ENCODE peak calls at places on chromosomes 12 and 14, in nine cellular contexts. One of them, this sample, is unnamed.
A peak's percentile ranks its signal among the peaks of the same experiment; 100 is the strongest.

GRCh38 chr12:47075192-47076084 is 4.0 kb upstream of the PCED1B start:
- DNase-seq in IMR-90: no peak
- DNase-seq in Calu3: no peak
- DNase-seq in WERI-Rb-1: no peak
- DNase-seq in stimulated activated CD4-positive, alpha-beta T cell treated with anti-CD3 and anti-CD28 coated beads, Interleukin-1b, Interleukin-23, amount 100 ng/mL, for 24 hours: no peak
- DNase-seq in mucosa of gallbladder: no peak
- DNase-seq in heart right ventricle: no peak
- DNase-seq in NCI-H774: no peak
- DNase-seq in DMS153: no peak
- DNase-seq in this sample: no peak

GRCh38 chr14:22084393-22085281 is 411.0 kb upstream of the OR4E1 start:
- DNase-seq in DMS153: no peak
- DNase-seq in NCI-H774: no peak
- DNase-seq in mucosa of gallbladder: peak; percentile 23
- DNase-seq in Calu3: peak; percentile 20
- DNase-seq in heart right ventricle: no peak
- DNase-seq in IMR-90: peak; percentile 62
- DNase-seq in WERI-Rb-1: peak; percentile 10
- DNase-seq in stimulated activated CD4-positive, alpha-beta T cell treated with anti-CD3 and anti-CD28 coated beads, Interleukin-1b, Interleukin-23, amount 100 ng/mL, for 24 hours: no peak
- DNase-seq in this sample: no peak

GRCh38 chr14:86462193-86462592 is 932.2 kb downstream of the FLRT2 start:
- DNase-seq in heart right ventricle: no peak
- DNase-seq in IMR-90: peak; percentile 30
- DNase-seq in NCI-H774: no peak
- DNase-seq in WERI-Rb-1: peak; percentile 34
- DNase-seq in Calu3: peak; percentile 11
- DNase-seq in mucosa of gallbladder: no peak
- DNase-seq in stimulated activated CD4-positive, alpha-beta T cell treated with anti-CD3 and anti-CD28 coated beads, Interleukin-1b, Interleukin-23, amount 100 ng/mL, for 24 hours: no peak
- DNase-seq in DMS153: no peak
- DNase-seq in this sample: no peak

GRCh38 chr12:106417926-106418910 is 60.7 kb downstream of the POLR3B start:
- DNase-seq in heart right ventricle: no peak
- DNase-seq in IMR-90: peak; percentile 76
- DNase-seq in stimulated activated CD4-positive, alpha-beta T cell treated with anti-CD3 and anti-CD28 coated beads, Interleukin-1b, Interleukin-23, amount 100 ng/mL, for 24 hours: no peak
- DNase-seq in DMS153: no peak
- DNase-seq in NCI-H774: no peak
- DNase-seq in mucosa of gallbladder: no peak
- DNase-seq in Calu3: no peak
- DNase-seq in WERI-Rb-1: no peak
- DNase-seq in this sample: peak; percentile 21

GRCh38 chr14:86796221-86797074 is 1196.5 kb downstream of the GALC start:
- DNase-seq in WERI-Rb-1: no peak
- DNase-seq in DMS153: no peak
- DNase-seq in mucosa of gallbladder: no peak
- DNase-seq in stimulated activated CD4-positive, alpha-beta T cell treated with anti-CD3 and anti-CD28 coated beads, Interleukin-1b, Interleukin-23, amount 100 ng/mL, for 24 hours: no peak
- DNase-seq in NCI-H774: no peak
- DNase-seq in Calu3: no peak
- DNase-seq in heart right ventricle: no peak
- DNase-seq in IMR-90: peak; percentile 23
- DNase-seq in this sample: no peak

GRCh38 chr12:21972055-21972454 is 30.8 kb upstream of the ABCC9 start:
- DNase-seq in DMS153: no peak
- DNase-seq in WERI-Rb-1: no peak
- DNase-seq in mucosa of gallbladder: no peak
- DNase-seq in heart right ventricle: no peak
- DNase-seq in stimulated activated CD4-positive, alpha-beta T cell treated with anti-CD3 and anti-CD28 coated beads, Interleukin-1b, Interleukin-23, amount 100 ng/mL, for 24 hours: no peak
- DNase-seq in IMR-90: peak; percentile 34
- DNase-seq in NCI-H774: no peak
- DNase-seq in Calu3: no peak
- DNase-seq in this sample: no peak

GRCh38 chr12:43278268-43278832 is 273.7 kb downstream of the ADAMTS20 start:
- DNase-seq in Calu3: no peak
- DNase-seq in heart right ventricle: no peak
- DNase-seq in stimulated activated CD4-positive, alpha-beta T cell treated with anti-CD3 and anti-CD28 coated beads, Interleukin-1b, Interleukin-23, amount 100 ng/mL, for 24 hours: no peak
- DNase-seq in NCI-H774: no peak
- DNase-seq in IMR-90: no peak
- DNase-seq in DMS153: no peak
- DNase-seq in WERI-Rb-1: no peak
- DNase-seq in mucosa of gallbladder: no peak
- DNase-seq in this sample: no peak

GRCh38 chr14:20503905-20504304 is 1.4 kb upstream of the RNASE10 start:
- DNase-seq in IMR-90: no peak
- DNase-seq in NCI-H774: no peak
- DNase-seq in Calu3: no peak
- DNase-seq in WERI-Rb-1: no peak
- DNase-seq in stimulated activated CD4-positive, alpha-beta T cell treated with anti-CD3 and anti-CD28 coated beads, Interleukin-1b, Interleukin-23, amount 100 ng/mL, for 24 hours: no peak
- DNase-seq in mucosa of gallbladder: no peak
- DNase-seq in DMS153: no peak
- DNase-seq in heart right ventricle: no peak
- DNase-seq in this sample: no peak

GRCh38 chr14:86296173-86296572 is 766.2 kb downstream of the FLRT2 start:
- DNase-seq in DMS153: peak; percentile 96
- DNase-seq in stimulated activated CD4-positive, alpha-beta T cell treated with anti-CD3 and anti-CD28 coated beads, Interleukin-1b, Interleukin-23, amount 100 ng/mL, for 24 hours: no peak
- DNase-seq in heart right ventricle: no peak
- DNase-seq in NCI-H774: peak; percentile 33
- DNase-seq in WERI-Rb-1: peak; percentile 17
- DNase-seq in Calu3: no peak
- DNase-seq in IMR-90: peak; percentile 80
- DNase-seq in mucosa of gallbladder: no peak
- DNase-seq in this sample: no peak

GRCh38 chr14:105701456-105702274 is 175.3 kb downstream of the TMEM121 start:
- DNase-seq in DMS153: no peak
- DNase-seq in NCI-H774: no peak
- DNase-seq in WERI-Rb-1: no peak
- DNase-seq in stimulated activated CD4-positive, alpha-beta T cell treated with anti-CD3 and anti-CD28 coated beads, Interleukin-1b, Interleukin-23, amount 100 ng/mL, for 24 hours: no peak
- DNase-seq in heart right ventricle: no peak
- DNase-seq in mucosa of gallbladder: no peak
- DNase-seq in Calu3: no peak
- DNase-seq in IMR-90: no peak
- DNase-seq in this sample: no peak

GRCh38 chr14:42224053-42224888 is 617.6 kb downstream of the LRFN5 start:
- DNase-seq in WERI-Rb-1: peak; percentile 69
- DNase-seq in heart right ventricle: no peak
- DNase-seq in stimulated activated CD4-positive, alpha-beta T cell treated with anti-CD3 and anti-CD28 coated beads, Interleukin-1b, Interleukin-23, amount 100 ng/mL, for 24 hours: peak; percentile 1
- DNase-seq in NCI-H774: peak; percentile 50
- DNase-seq in mucosa of gallbladder: peak; percentile 44
- DNase-seq in DMS153: peak; percentile 43
- DNase-seq in Calu3: peak; percentile 66
- DNase-seq in IMR-90: peak; percentile 68
- DNase-seq in this sample: peak; percentile 71

GRCh38 chr12:55037349-55037748 is 17.6 kb downstream of the NEUROD4 start:
- DNase-seq in stimulated activated CD4-positive, alpha-beta T cell treated with anti-CD3 and anti-CD28 coated beads, Interleukin-1b, Interleukin-23, amount 100 ng/mL, for 24 hours: no peak
- DNase-seq in WERI-Rb-1: no peak
- DNase-seq in Calu3: no peak
- DNase-seq in heart right ventricle: no peak
- DNase-seq in DMS153: no peak
- DNase-seq in NCI-H774: no peak
- DNase-seq in mucosa of gallbladder: no peak
- DNase-seq in IMR-90: no peak
- DNase-seq in this sample: no peak

GRCh38 chr14:61761557-61761956 is 663 bp upstream of the SNAPC1 start:
- DNase-seq in Calu3: no peak
- DNase-seq in IMR-90: no peak
- DNase-seq in heart right ventricle: no peak
- DNase-seq in WERI-Rb-1: no peak
- DNase-seq in DMS153: no peak
- DNase-seq in mucosa of gallbladder: no peak
- DNase-seq in NCI-H774: no peak
- DNase-seq in stimulated activated CD4-positive, alpha-beta T cell treated with anti-CD3 and anti-CD28 coated beads, Interleukin-1b, Interleukin-23, amount 100 ng/mL, for 24 hours: no peak
- DNase-seq in this sample: no peak

GRCh38 chr12:76688627-76689026 is 75.3 kb upstream of the ZDHHC17 start:
- DNase-seq in NCI-H774: no peak
- DNase-seq in DMS153: no peak
- DNase-seq in WERI-Rb-1: no peak
- DNase-seq in IMR-90: no peak
- DNase-seq in Calu3: no peak
- DNase-seq in mucosa of gallbladder: no peak
- DNase-seq in stimulated activated CD4-positive, alpha-beta T cell treated with anti-CD3 and anti-CD28 coated beads, Interleukin-1b, Interleukin-23, amount 100 ng/mL, for 24 hours: no peak
- DNase-seq in heart right ventricle: no peak
- DNase-seq in this sample: no peak

GRCh38 chr12:132493482-132494178 is 3.7 kb downstream of the FBRSL1 start:
- DNase-seq in DMS153: no peak
- DNase-seq in heart right ventricle: no peak
- DNase-seq in Calu3: peak; percentile 60
- DNase-seq in NCI-H774: no peak
- DNase-seq in WERI-Rb-1: no peak
- DNase-seq in stimulated activated CD4-positive, alpha-beta T cell treated with anti-CD3 and anti-CD28 coated beads, Interleukin-1b, Interleukin-23, amount 100 ng/mL, for 24 hours: no peak
- DNase-seq in IMR-90: no peak
- DNase-seq in mucosa of gallbladder: no peak
- DNase-seq in this sample: no peak

GRCh38 chr14:102893452-102893851 is 29.0 kb upstream of the AMN start:
- DNase-seq in mucosa of gallbladder: peak; percentile 81
- DNase-seq in NCI-H774: no peak
- DNase-seq in heart right ventricle: no peak
- DNase-seq in Calu3: no peak
- DNase-seq in IMR-90: peak; percentile 99
- DNase-seq in WERI-Rb-1: no peak
- DNase-seq in DMS153: no peak
- DNase-seq in stimulated activated CD4-positive, alpha-beta T cell treated with anti-CD3 and anti-CD28 coated beads, Interleukin-1b, Interleukin-23, amount 100 ng/mL, for 24 hours: no peak
- DNase-seq in this sample: no peak

GRCh38 chr12:6426882-6427671 is 17.7 kb upstream of the CD27 start:
- DNase-seq in WERI-Rb-1: no peak
- DNase-seq in heart right ventricle: no peak
- DNase-seq in mucosa of gallbladder: no peak
- DNase-seq in IMR-90: no peak
- DNase-seq in Calu3: no peak
- DNase-seq in DMS153: no peak
- DNase-seq in stimulated activated CD4-positive, alpha-beta T cell treated with anti-CD3 and anti-CD28 coated beads, Interleukin-1b, Interleukin-23, amount 100 ng/mL, for 24 hours: peak; percentile 94
- DNase-seq in NCI-H774: no peak
- DNase-seq in this sample: no peak

GRCh38 chr12:79415754-79416435 is 274.9 kb downstream of the PAWR start:
- DNase-seq in mucosa of gallbladder: peak; percentile 64
- DNase-seq in DMS153: no peak
- DNase-seq in stimulated activated CD4-positive, alpha-beta T cell treated with anti-CD3 and anti-CD28 coated beads, Interleukin-1b, Interleukin-23, amount 100 ng/mL, for 24 hours: no peak
- DNase-seq in Calu3: peak; percentile 48
- DNase-seq in NCI-H774: no peak
- DNase-seq in IMR-90: peak; percentile 77
- DNase-seq in heart right ventricle: no peak
- DNase-seq in WERI-Rb-1: no peak
- DNase-seq in this sample: no peak

GRCh38 chr14:70318635-70319013 is 40.9 kb downstream of the COX16 start:
- DNase-seq in stimulated activated CD4-positive, alpha-beta T cell treated with anti-CD3 and anti-CD28 coated beads, Interleukin-1b, Interleukin-23, amount 100 ng/mL, for 24 hours: no peak
- DNase-seq in NCI-H774: no peak
- DNase-seq in WERI-Rb-1: no peak
- DNase-seq in mucosa of gallbladder: no peak
- DNase-seq in Calu3: no peak
- DNase-seq in DMS153: no peak
- DNase-seq in IMR-90: no peak
- DNase-seq in heart right ventricle: no peak
- DNase-seq in this sample: no peak

GRCh38 chr12:54066408-54066807 is 12.8 kb downstream of the HOXC4 start:
- DNase-seq in IMR-90: no peak
- DNase-seq in stimulated activated CD4-positive, alpha-beta T cell treated with anti-CD3 and anti-CD28 coated beads, Interleukin-1b, Interleukin-23, amount 100 ng/mL, for 24 hours: no peak
- DNase-seq in mucosa of gallbladder: no peak
- DNase-seq in Calu3: no peak
- DNase-seq in NCI-H774: no peak
- DNase-seq in heart right ventricle: no peak
- DNase-seq in DMS153: no peak
- DNase-seq in WERI-Rb-1: no peak
- DNase-seq in this sample: no peak

GRCh38 chr14:28603606-28604005 is 163.0 kb upstream of the FOXG1 start:
- DNase-seq in mucosa of gallbladder: no peak
- DNase-seq in IMR-90: no peak
- DNase-seq in stimulated activated CD4-positive, alpha-beta T cell treated with anti-CD3 and anti-CD28 coated beads, Interleukin-1b, Interleukin-23, amount 100 ng/mL, for 24 hours: no peak
- DNase-seq in WERI-Rb-1: no peak
- DNase-seq in DMS153: no peak
- DNase-seq in NCI-H774: no peak
- DNase-seq in Calu3: no peak
- DNase-seq in heart right ventricle: no peak
- DNase-seq in this sample: no peak

GRCh38 chr14:32366995-32367394 is 37.9 kb downstream of the AKAP6 start:
- DNase-seq in WERI-Rb-1: no peak
- DNase-seq in stimulated activated CD4-positive, alpha-beta T cell treated with anti-CD3 and anti-CD28 coated beads, Interleukin-1b, Interleukin-23, amount 100 ng/mL, for 24 hours: no peak
- DNase-seq in mucosa of gallbladder: no peak
- DNase-seq in Calu3: no peak
- DNase-seq in DMS153: peak; percentile 49
- DNase-seq in IMR-90: no peak
- DNase-seq in heart right ventricle: no peak
- DNase-seq in NCI-H774: no peak
- DNase-seq in this sample: no peak

GRCh38 chr12:101619026-101619827 is 24.5 kb downstream of the MYBPC1 start:
- DNase-seq in mucosa of gallbladder: no peak
- DNase-seq in WERI-Rb-1: no peak
- DNase-seq in IMR-90: no peak
- DNase-seq in Calu3: no peak
- DNase-seq in DMS153: no peak
- DNase-seq in stimulated activated CD4-positive, alpha-beta T cell treated with anti-CD3 and anti-CD28 coated beads, Interleukin-1b, Interleukin-23, amount 100 ng/mL, for 24 hours: no peak
- DNase-seq in heart right ventricle: no peak
- DNase-seq in NCI-H774: no peak
- DNase-seq in this sample: no peak

GRCh38 chr14:64823305-64823985 is 56.3 kb downstream of the SPTB start:
- DNase-seq in heart right ventricle: peak; percentile 80
- DNase-seq in DMS153: peak; percentile 61
- DNase-seq in mucosa of gallbladder: peak; percentile 69
- DNase-seq in NCI-H774: peak; percentile 28
- DNase-seq in WERI-Rb-1: peak; percentile 85
- DNase-seq in IMR-90: peak; percentile 69
- DNase-seq in stimulated activated CD4-positive, alpha-beta T cell treated with anti-CD3 and anti-CD28 coated beads, Interleukin-1b, Interleukin-23, amount 100 ng/mL, for 24 hours: peak; percentile 55
- DNase-seq in Calu3: peak; percentile 86
- DNase-seq in this sample: peak; percentile 84

GRCh38 chr14:24673059-24673458 is 39.1 kb upstream of the GZMB start:
- DNase-seq in IMR-90: no peak
- DNase-seq in Calu3: no peak
- DNase-seq in mucosa of gallbladder: no peak
- DNase-seq in stimulated activated CD4-positive, alpha-beta T cell treated with anti-CD3 and anti-CD28 coated beads, Interleukin-1b, Interleukin-23, amount 100 ng/mL, for 24 hours: no peak
- DNase-seq in WERI-Rb-1: no peak
- DNase-seq in DMS153: no peak
- DNase-seq in heart right ventricle: no peak
- DNase-seq in NCI-H774: no peak
- DNase-seq in this sample: no peak

GRCh38 chr14:68521557-68521901 is 271.3 kb downstream of the ZFP36L1 start:
- DNase-seq in Calu3: no peak
- DNase-seq in stimulated activated CD4-positive, alpha-beta T cell treated with anti-CD3 and anti-CD28 coated beads, Interleukin-1b, Interleukin-23, amount 100 ng/mL, for 24 hours: no peak
- DNase-seq in DMS153: no peak
- DNase-seq in WERI-Rb-1: no peak
- DNase-seq in IMR-90: no peak
- DNase-seq in NCI-H774: no peak
- DNase-seq in heart right ventricle: no peak
- DNase-seq in mucosa of gallbladder: no peak
- DNase-seq in this sample: no peak

GRCh38 chr14:101113108-101113612 is 209.6 kb upstream of the RTL1 start:
- DNase-seq in heart right ventricle: no peak
- DNase-seq in DMS153: no peak
- DNase-seq in IMR-90: no peak
- DNase-seq in mucosa of gallbladder: peak; percentile 9
- DNase-seq in stimulated activated CD4-positive, alpha-beta T cell treated with anti-CD3 and anti-CD28 coated beads, Interleukin-1b, Interleukin-23, amount 100 ng/mL, for 24 hours: no peak
- DNase-seq in NCI-H774: no peak
- DNase-seq in WERI-Rb-1: no peak
- DNase-seq in Calu3: no peak
- DNase-seq in this sample: no peak

GRCh38 chr12:59085680-59086079 is 165.4 kb upstream of the LRIG3 start:
- DNase-seq in NCI-H774: no peak
- DNase-seq in Calu3: no peak
- DNase-seq in mucosa of gallbladder: no peak
- DNase-seq in DMS153: no peak
- DNase-seq in heart right ventricle: no peak
- DNase-seq in stimulated activated CD4-positive, alpha-beta T cell treated with anti-CD3 and anti-CD28 coated beads, Interleukin-1b, Interleukin-23, amount 100 ng/mL, for 24 hours: no peak
- DNase-seq in WERI-Rb-1: no peak
- DNase-seq in IMR-90: no peak
- DNase-seq in this sample: no peak

GRCh38 chr14:94681300-94682060 is 69.3 kb downstream of the SERPINA3 start:
- DNase-seq in DMS153: peak; percentile 7
- DNase-seq in IMR-90: peak; percentile 42
- DNase-seq in NCI-H774: no peak
- DNase-seq in WERI-Rb-1: peak; percentile 56
- DNase-seq in heart right ventricle: no peak
- DNase-seq in mucosa of gallbladder: peak; percentile 19
- DNase-seq in stimulated activated CD4-positive, alpha-beta T cell treated with anti-CD3 and anti-CD28 coated beads, Interleukin-1b, Interleukin-23, amount 100 ng/mL, for 24 hours: no peak
- DNase-seq in Calu3: peak; percentile 58
- DNase-seq in this sample: no peak